ENCODE peak calls at places on chromosomes 6 and 20, in six cellular contexts. Z is ascending aorta; N is endothelial cell of umbilical vein; T is aorta; H is pancreas; L is effector memory CD4-positive, alpha-beta T cell. I is an unnamed sample. For H3K4me1, the result is how much of the 10 kb centered on the place peaks cover.

GRCh38 chr6:193773-194310 is 98.4 kb upstream of the DUSP22 start:
- DNase-seq in Z (no peak), N (no peak), L (no peak), T (no peak), H (no peak), I (no peak)

GRCh38 chr6:50819527-50819905 is 845 bp downstream of the TFAP2B start:
- DNase-seq in Z (no peak), T (peak), H (no peak), N (no peak), L (no peak), I (no peak)

GRCh38 chr6:133837801-133838349 is 51.0 kb upstream of the TCF21 start:
- DNase-seq in L (no peak), T (peak), H (peak), N (peak), Z (peak), I (peak)

GRCh38 chr6:25916789-25917490 is 13.6 kb downstream of the SLC17A2 start:
- DNase-seq in T (no peak), L (no peak), N (no peak), H (no peak), Z (no peak), I (no peak)

GRCh38 chr20:62576815-62577214 is 65.5 kb upstream of the SLCO4A1 start:
- DNase-seq in N (peak), H (no peak), Z (no peak), L (no peak), T (no peak), I (no peak)

GRCh38 chr6:30325873-30326445 is 768 bp upstream of the TRIM39 start:
- DNase-seq in T (no peak), Z (no peak), N (no peak), L (no peak), H (peak), I (peak)

GRCh38 chr6:37317312-37318038 is 36.3 kb upstream of the RNF8 start:
- DNase-seq in N (no peak), T (no peak), H (no peak), Z (no peak), L (no peak), I (no peak)

GRCh38 chr20:48170625-48171024 is 385.3 kb upstream of the SULF2 start:
- DNase-seq in Z (no peak), N (no peak), H (no peak), T (no peak), L (no peak), I (no peak)

GRCh38 chr6:104771258-104771832 is 88.4 kb downstream of the HACE1 start:
- DNase-seq in L (no peak), Z (no peak), N (peak), H (no peak), T (no peak), I (peak)

GRCh38 chr20:25525857-25526256 is 59.5 kb downstream of the NINL start:
- DNase-seq in H (no peak), N (no peak), T (no peak), L (no peak), Z (peak), I (no peak)

GRCh38 chr6:337782-338464 is 45.6 kb downstream of the DUSP22 start:
- DNase-seq in T (no peak), H (no peak), Z (no peak), N (no peak), L (no peak), I (no peak)

GRCh38 chr6:15504581-15505350 is 158.1 kb downstream of the DTNBP1 start:
- DNase-seq in L (no peak), N (peak), Z (no peak), T (peak), H (no peak), I (no peak)

GRCh38 chr6:141956046-141956761 is 176.5 kb upstream of the GJE1 start:
- DNase-seq in T (peak), Z (peak), L (no peak), H (peak), N (peak), I (no peak)

GRCh38 chr6:89146748-89147715 is 1.2 kb downstream of the PM20D2 start:
- DNase-seq in T (no peak), L (no peak), H (no peak), N (peak), Z (no peak), I (no peak)

GRCh38 chr6:16198061-16198705 is 40.2 kb upstream of the GMPR start:
- DNase-seq in H (no peak), T (no peak), Z (no peak), N (no peak), L (no peak), I (no peak)

GRCh38 chr20:43507150-43508080 is at the start of gene L3MBTL1:
- DNase-seq in L (no peak), Z (no peak), T (peak), N (peak), H (peak), I (no peak)

GRCh38 chr6:142756215-142756630 is 188.8 kb downstream of the HIVEP2 start:
- DNase-seq in T (no peak), H (no peak), L (no peak), Z (no peak), N (peak), I (no peak)

GRCh38 chr6:117605169-117605826 is 3.0 kb upstream of the GOPC start:
- DNase-seq in N (peak), Z (no peak), H (peak), L (peak), T (no peak), I (peak)

GRCh38 chr6:33621396-33622388 is 570 bp downstream of the ITPR3 start:
- DNase-seq in N (peak), H (peak), L (no peak), T (no peak), Z (no peak), I (peak)

GRCh38 chr20:46215913-46216707 is 92.2 kb downstream of the CDH22 start:
- DNase-seq in N (peak), H (no peak), T (peak), Z (no peak), L (no peak), I (no peak)

GRCh38 chr6:158040051-158040803 is 58.6 kb downstream of the SYNJ2 start:
- DNase-seq in Z (peak), T (peak), N (peak), H (peak), L (no peak), I (no peak)

GRCh38 chr6:37809144-37809543 is 10.4 kb upstream of the ZFAND3 start:
- DNase-seq in Z (no peak), L (no peak), H (no peak), N (no peak), T (no peak), I (no peak)

GRCh38 chr20:45066372-45066771 is 34.6 kb downstream of the KCNS1 start:
- DNase-seq in N (no peak), Z (no peak), H (no peak), T (no peak), L (no peak), I (no peak)
- H3K4me1 ChIP-seq in N (under half), Z (under half), H (under half), T (under half), L (under half), I (under half)

DNA sequence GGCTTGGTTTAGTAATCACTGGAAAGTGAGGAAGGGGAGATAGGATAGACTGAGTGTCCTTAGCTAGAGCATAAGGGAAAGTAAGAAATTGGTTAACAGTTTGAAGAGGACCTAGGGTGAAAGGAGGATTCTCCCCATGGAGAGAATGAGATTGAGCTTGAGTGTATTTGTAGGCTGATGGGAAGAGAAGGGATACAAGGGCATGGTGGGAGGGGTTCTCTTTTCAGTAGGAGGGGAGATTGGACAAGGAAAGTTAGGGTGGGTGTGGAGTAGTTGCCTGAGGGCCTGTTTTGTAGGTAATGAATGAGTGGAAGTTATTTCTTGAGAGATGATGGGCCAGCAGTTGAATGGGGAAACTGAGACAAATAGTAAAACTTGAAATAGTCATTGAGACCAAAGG is 1.9 kb downstream of the TRMT11 start:
- DNase-seq in T (no peak), L (no peak), Z (no peak), N (no peak), H (no peak), I (no peak)
- H3K4me1 ChIP-seq in T (under half), L (under half), Z (under half), N (under half), H (under half), I (under half)

DNA sequence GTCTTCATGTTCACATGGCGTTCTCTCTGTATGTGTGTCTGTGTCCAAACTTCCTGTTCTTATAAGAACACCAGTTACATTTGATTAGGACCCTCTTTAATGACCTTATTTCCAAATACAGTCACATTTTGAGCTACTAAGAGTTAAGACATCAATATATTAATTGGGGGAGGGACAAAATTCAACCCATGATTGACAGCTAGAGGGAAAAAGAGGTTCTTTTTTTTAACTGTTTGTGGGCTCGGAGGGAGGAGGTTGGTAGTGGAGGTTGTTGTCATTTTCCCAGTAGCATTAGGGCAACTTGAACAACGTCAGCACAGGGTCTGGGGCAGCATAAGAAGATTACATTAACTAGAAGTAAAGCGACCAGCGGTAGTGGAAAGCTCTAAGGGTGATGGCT is 2.3 kb upstream of the GMDS start:
- DNase-seq in N (no peak), H (no peak), Z (no peak), L (no peak), T (no peak), I (no peak)
- H3K4me1 ChIP-seq in N (under half), H (under half), Z (under half), L (under half), T (under half), I (under half)

GRCh38 chr6:166626177-166627038 is 643 bp downstream of the RPS6KA2 start:
- DNase-seq in H (peak), N (peak), T (no peak), Z (peak), L (no peak), I (peak)

GRCh38 chr6:166627039-166627874 is at the start of gene RPS6KA2:
- DNase-seq in H (peak), L (peak), T (peak), N (peak), Z (peak), I (peak)

GRCh38 chr6:166625356-166625755 is 1.7 kb downstream of the RPS6KA2 start:
- DNase-seq in L (no peak), N (peak), Z (no peak), T (no peak), H (no peak), I (no peak)

GRCh38 chr6:166623318-166623717 is 3.7 kb downstream of the RPS6KA2 start:
- DNase-seq in N (no peak), H (no peak), L (no peak), Z (peak), T (no peak), I (no peak)

DNA sequence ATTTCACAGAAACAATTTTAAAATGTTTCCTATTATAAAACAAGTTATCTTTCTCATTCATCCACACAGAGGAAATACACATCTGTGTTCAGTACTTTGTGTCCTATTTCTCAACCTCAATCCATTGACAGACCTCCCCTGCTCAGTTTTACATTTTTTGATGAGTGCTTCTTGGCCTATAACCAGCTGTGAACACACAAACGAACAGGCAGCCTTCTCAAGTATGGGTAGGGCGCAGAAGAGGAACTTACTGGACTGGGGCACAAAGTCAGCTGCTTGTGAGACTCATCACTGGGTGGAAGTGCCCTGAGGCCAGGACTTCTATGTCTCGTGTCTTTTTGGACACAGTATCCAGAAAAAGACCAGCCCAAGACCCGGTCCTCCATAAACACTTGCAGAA is 2.8 kb downstream of the RPS6KA2 start:
- DNase-seq in H (no peak), Z (peak), N (peak), L (no peak), T (no peak), I (no peak)
- H3K4me1 ChIP-seq in H (under half), Z (under half), N (half or more), L (under half), T (under half), I (under half)

DNA sequence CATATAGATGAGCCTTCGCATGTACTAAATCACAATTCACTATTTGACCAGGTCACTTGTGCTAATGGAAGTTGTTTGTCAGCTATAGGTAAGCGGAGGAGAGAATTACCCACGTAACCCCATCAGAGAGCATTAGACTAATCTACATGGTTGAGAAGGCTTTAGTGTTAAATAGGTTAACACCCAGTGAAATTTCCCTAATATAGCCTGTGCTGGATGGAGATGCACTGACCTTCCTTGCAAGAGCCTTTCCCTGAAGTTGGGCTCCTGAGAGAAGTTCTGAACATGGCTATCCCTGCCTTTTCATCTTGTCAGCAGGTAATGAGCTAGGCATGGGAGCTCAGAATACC is 78.1 kb downstream of the TNFAIP3 start:
- DNase-seq in T (no peak), Z (no peak), N (no peak), H (no peak), L (no peak), I (no peak)
- H3K4me1 ChIP-seq in T (under half), Z (under half), N (under half), H (under half), L (under half), I (under half)

GRCh38 chr6:41939091-41939847 is 2.3 kb downstream of the CCND3 start:
- DNase-seq in H (no peak), Z (peak), N (no peak), L (no peak), T (peak), I (no peak)

GRCh38 chr6:41940759-41941279 is 789 bp downstream of the CCND3 start:
- DNase-seq in L (peak), T (peak), H (peak), Z (no peak), N (peak), I (peak)

GRCh38 chr6:41941280-41942044 is at the start of gene CCND3:
- DNase-seq in Z (peak), H (peak), N (peak), L (peak), T (peak), I (peak)

GRCh38 chr6:41938590-41938989 is 3.0 kb downstream of the CCND3 start:
- DNase-seq in T (no peak), N (no peak), Z (no peak), H (no peak), L (no peak), I (no peak)

DNA sequence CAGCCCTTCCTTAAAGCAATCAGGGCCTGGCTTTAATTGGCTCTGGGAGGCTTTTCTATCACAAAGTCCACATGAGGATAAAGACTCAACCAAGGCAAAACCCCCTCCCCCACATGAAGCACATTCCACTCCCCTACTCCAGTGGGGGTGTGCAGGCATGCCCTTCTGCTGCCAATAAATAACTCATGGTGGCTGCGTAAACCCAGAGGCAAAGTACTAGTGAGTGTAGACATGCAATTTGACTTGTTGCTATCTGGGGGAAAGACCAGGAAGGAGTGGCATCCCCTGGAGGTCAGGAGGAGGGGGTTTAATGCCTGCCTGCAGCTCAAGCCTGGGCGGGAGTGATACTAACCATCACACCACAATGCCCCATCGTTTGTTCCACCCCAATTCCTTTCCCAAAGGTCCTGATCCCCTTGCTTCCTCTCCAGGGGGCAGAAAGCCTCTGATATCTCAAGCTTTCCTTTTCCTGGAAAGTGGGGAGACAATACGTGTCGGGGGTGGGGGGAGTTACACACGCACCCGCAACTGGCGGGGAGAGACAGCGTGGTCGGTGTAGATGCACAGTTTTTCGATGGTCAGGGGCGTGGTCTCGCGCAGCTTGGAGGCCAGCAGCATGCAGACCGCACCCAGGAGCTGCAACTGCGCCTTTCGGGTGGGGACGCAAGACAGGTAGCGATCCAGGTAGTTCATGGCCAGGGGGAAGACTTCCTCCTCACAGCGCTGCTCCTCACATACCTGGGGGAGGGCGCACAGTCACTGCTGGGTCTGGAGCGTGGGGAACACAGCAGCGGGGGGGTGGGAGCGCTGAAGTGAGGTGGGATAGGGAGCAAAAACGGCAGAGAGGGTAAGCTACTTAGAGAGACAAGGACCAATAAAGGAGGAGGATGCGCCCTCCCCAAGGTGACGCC is 1.5 kb downstream of the CCND3 start:
- DNase-seq in Z (no peak), L (no peak), T (no peak), N (no peak), H (no peak), I (peak)
- H3K4me1 ChIP-seq in Z (under half), L (half or more), T (under half), N (under half), H (under half), I (half or more)

GRCh38 chr20:57396638-57397003 is 5.4 kb downstream of the RBM38 start:
- DNase-seq in Z (no peak), H (no peak), T (no peak), N (no peak), L (no peak), I (no peak)
- H3K4me1 ChIP-seq in Z (under half), H (under half), T (under half), N (under half), L (half or more), I (half or more)

DNA sequence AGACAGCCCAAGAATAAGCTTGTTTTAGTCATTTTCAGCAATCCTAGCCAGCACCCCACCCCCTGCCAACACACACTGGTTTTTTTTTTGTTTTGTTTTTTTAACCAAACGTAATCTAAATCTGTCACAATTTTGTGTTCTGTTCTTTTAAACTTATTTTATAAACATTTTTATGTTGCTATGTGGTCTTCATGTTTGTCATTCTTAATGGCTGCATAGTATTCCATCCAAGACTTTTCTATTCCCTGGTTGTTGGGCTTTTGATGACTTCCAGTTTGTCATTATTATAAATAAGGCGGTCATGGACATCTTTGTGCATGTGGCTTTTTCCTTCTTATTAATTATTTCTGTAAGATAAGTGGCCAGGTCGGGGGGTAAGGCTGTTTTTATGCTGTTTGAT is 125.6 kb downstream of the VEGFA start:
- DNase-seq in H (no peak), N (no peak), L (no peak), Z (no peak), T (no peak), I (no peak)
- H3K4me1 ChIP-seq in H (under half), N (under half), L (under half), Z (under half), T (under half), I (under half)